ENCODE peak calls at places on chromosome 5, in ten cellular contexts. One of them, this sample, is unnamed.

GRCh38 chr5:96595300-96596090 is 66.7 kb upstream of the CAST start:
- DNase-seq in epithelial cell of proximal tubule: no peak
- DNase-seq in bronchial epithelial cell: peak; percentile 21
- DNase-seq in GM23338: peak; percentile 75
- DNase-seq in lower lobe of right lung: no peak
- DNase-seq in pancreas: no peak
- DNase-seq in cardiac fibroblast: peak; percentile 54
- DNase-seq in choroid plexus epithelial cell: no peak
- DNase-seq in AG04450: no peak
- DNase-seq in fibroblast of lung: no peak
- DNase-seq in this sample: no peak

GRCh38 chr5:76804266-76804665 is 14.6 kb upstream of the F2RL1 start:
- DNase-seq in choroid plexus epithelial cell: peak; percentile 92
- DNase-seq in cardiac fibroblast: peak; percentile 95
- DNase-seq in lower lobe of right lung: no peak
- DNase-seq in GM23338: no peak
- DNase-seq in epithelial cell of proximal tubule: no peak
- DNase-seq in pancreas: no peak
- DNase-seq in bronchial epithelial cell: no peak
- DNase-seq in AG04450: no peak
- DNase-seq in fibroblast of lung: no peak
- DNase-seq in this sample: peak; percentile 67

GRCh38 chr5:104241051-104241450 is 678.5 kb upstream of the NUDT12 start:
- DNase-seq in epithelial cell of proximal tubule: no peak
- DNase-seq in GM23338: peak; percentile 10
- DNase-seq in choroid plexus epithelial cell: peak; percentile 1
- DNase-seq in cardiac fibroblast: no peak
- DNase-seq in AG04450: no peak
- DNase-seq in bronchial epithelial cell: no peak
- DNase-seq in fibroblast of lung: no peak
- DNase-seq in lower lobe of right lung: no peak
- DNase-seq in pancreas: no peak
- DNase-seq in this sample: no peak

GRCh38 chr5:174527936-174528557 is 196.3 kb upstream of the MSX2 start:
- DNase-seq in AG04450: peak; percentile 37
- DNase-seq in cardiac fibroblast: no peak
- DNase-seq in lower lobe of right lung: no peak
- DNase-seq in epithelial cell of proximal tubule: no peak
- DNase-seq in fibroblast of lung: peak; percentile 69
- DNase-seq in GM23338: no peak
- DNase-seq in choroid plexus epithelial cell: no peak
- DNase-seq in bronchial epithelial cell: no peak
- DNase-seq in pancreas: no peak
- DNase-seq in this sample: no peak

GRCh38 chr5:83516962-83517750 is 45.6 kb downstream of the VCAN start:
- DNase-seq in GM23338: no peak
- DNase-seq in bronchial epithelial cell: no peak
- DNase-seq in lower lobe of right lung: no peak
- DNase-seq in pancreas: no peak
- DNase-seq in choroid plexus epithelial cell: no peak
- DNase-seq in AG04450: no peak
- DNase-seq in epithelial cell of proximal tubule: no peak
- DNase-seq in cardiac fibroblast: peak; percentile 53
- DNase-seq in fibroblast of lung: peak; percentile 50
- DNase-seq in this sample: no peak

GRCh38 chr5:178286226-178287090 is 53.9 kb upstream of the PHYKPL start:
- DNase-seq in GM23338: no peak
- DNase-seq in pancreas: no peak
- DNase-seq in lower lobe of right lung: peak; percentile 35
- DNase-seq in cardiac fibroblast: no peak
- DNase-seq in choroid plexus epithelial cell: no peak
- DNase-seq in fibroblast of lung: no peak
- DNase-seq in bronchial epithelial cell: no peak
- DNase-seq in epithelial cell of proximal tubule: no peak
- DNase-seq in AG04450: no peak
- DNase-seq in this sample: no peak

GRCh38 chr5:155926011-155926410 is 401.0 kb upstream of the SGCD start:
- DNase-seq in bronchial epithelial cell: no peak
- DNase-seq in AG04450: peak; percentile 0
- DNase-seq in epithelial cell of proximal tubule: no peak
- DNase-seq in pancreas: no peak
- DNase-seq in choroid plexus epithelial cell: no peak
- DNase-seq in cardiac fibroblast: no peak
- DNase-seq in lower lobe of right lung: no peak
- DNase-seq in GM23338: no peak
- DNase-seq in fibroblast of lung: no peak
- DNase-seq in this sample: peak; percentile 48

GRCh38 chr5:81097733-81098132 is 135.4 kb upstream of the CKMT2 start:
- DNase-seq in choroid plexus epithelial cell: peak; percentile 51
- DNase-seq in lower lobe of right lung: no peak
- DNase-seq in cardiac fibroblast: no peak
- DNase-seq in GM23338: peak; percentile 34
- DNase-seq in AG04450: peak; percentile 24
- DNase-seq in fibroblast of lung: no peak
- DNase-seq in bronchial epithelial cell: no peak
- DNase-seq in epithelial cell of proximal tubule: no peak
- DNase-seq in pancreas: no peak
- DNase-seq in this sample: no peak

GRCh38 chr5:122694884-122695283 is 80.0 kb upstream of the SNX2 start:
- DNase-seq in epithelial cell of proximal tubule: no peak
- DNase-seq in pancreas: no peak
- DNase-seq in lower lobe of right lung: no peak
- DNase-seq in GM23338: no peak
- DNase-seq in choroid plexus epithelial cell: no peak
- DNase-seq in cardiac fibroblast: no peak
- DNase-seq in AG04450: no peak
- DNase-seq in fibroblast of lung: no peak
- DNase-seq in bronchial epithelial cell: no peak
- DNase-seq in this sample: no peak

GRCh38 chr5:96780626-96781025 is 27.1 kb downstream of the ERAP1 start:
- DNase-seq in lower lobe of right lung: no peak
- DNase-seq in AG04450: no peak
- DNase-seq in GM23338: no peak
- DNase-seq in cardiac fibroblast: peak; percentile 39
- DNase-seq in fibroblast of lung: peak; percentile 22
- DNase-seq in choroid plexus epithelial cell: peak; percentile 59
- DNase-seq in epithelial cell of proximal tubule: no peak
- DNase-seq in pancreas: no peak
- DNase-seq in bronchial epithelial cell: peak; percentile 35
- DNase-seq in this sample: no peak

GRCh38 chr5:31124906-31125305 is 68.6 kb upstream of the CDH6 start:
- DNase-seq in fibroblast of lung: no peak
- DNase-seq in pancreas: no peak
- DNase-seq in bronchial epithelial cell: peak; percentile 75
- DNase-seq in lower lobe of right lung: no peak
- DNase-seq in epithelial cell of proximal tubule: no peak
- DNase-seq in cardiac fibroblast: no peak
- DNase-seq in AG04450: no peak
- DNase-seq in choroid plexus epithelial cell: no peak
- DNase-seq in GM23338: no peak
- DNase-seq in this sample: no peak

GRCh38 chr5:31120642-31120948 is 72.9 kb upstream of the CDH6 start:
- DNase-seq in bronchial epithelial cell: no peak
- DNase-seq in choroid plexus epithelial cell: no peak
- DNase-seq in cardiac fibroblast: no peak
- DNase-seq in lower lobe of right lung: no peak
- DNase-seq in fibroblast of lung: no peak
- DNase-seq in AG04450: no peak
- DNase-seq in pancreas: no peak
- DNase-seq in epithelial cell of proximal tubule: no peak
- DNase-seq in GM23338: no peak
- DNase-seq in this sample: no peak

GRCh38 chr5:31121224-31121623 is 72.3 kb upstream of the CDH6 start:
- DNase-seq in AG04450: no peak
- DNase-seq in fibroblast of lung: no peak
- DNase-seq in GM23338: no peak
- DNase-seq in lower lobe of right lung: no peak
- DNase-seq in cardiac fibroblast: no peak
- DNase-seq in epithelial cell of proximal tubule: no peak
- DNase-seq in choroid plexus epithelial cell: no peak
- DNase-seq in bronchial epithelial cell: no peak
- DNase-seq in pancreas: no peak
- DNase-seq in this sample: no peak

GRCh38 chr5:31124026-31124425 is 69.5 kb upstream of the CDH6 start:
- DNase-seq in epithelial cell of proximal tubule: no peak
- DNase-seq in lower lobe of right lung: no peak
- DNase-seq in pancreas: no peak
- DNase-seq in choroid plexus epithelial cell: no peak
- DNase-seq in AG04450: no peak
- DNase-seq in fibroblast of lung: no peak
- DNase-seq in cardiac fibroblast: no peak
- DNase-seq in bronchial epithelial cell: peak; percentile 92
- DNase-seq in GM23338: no peak
- DNase-seq in this sample: no peak

DNA sequence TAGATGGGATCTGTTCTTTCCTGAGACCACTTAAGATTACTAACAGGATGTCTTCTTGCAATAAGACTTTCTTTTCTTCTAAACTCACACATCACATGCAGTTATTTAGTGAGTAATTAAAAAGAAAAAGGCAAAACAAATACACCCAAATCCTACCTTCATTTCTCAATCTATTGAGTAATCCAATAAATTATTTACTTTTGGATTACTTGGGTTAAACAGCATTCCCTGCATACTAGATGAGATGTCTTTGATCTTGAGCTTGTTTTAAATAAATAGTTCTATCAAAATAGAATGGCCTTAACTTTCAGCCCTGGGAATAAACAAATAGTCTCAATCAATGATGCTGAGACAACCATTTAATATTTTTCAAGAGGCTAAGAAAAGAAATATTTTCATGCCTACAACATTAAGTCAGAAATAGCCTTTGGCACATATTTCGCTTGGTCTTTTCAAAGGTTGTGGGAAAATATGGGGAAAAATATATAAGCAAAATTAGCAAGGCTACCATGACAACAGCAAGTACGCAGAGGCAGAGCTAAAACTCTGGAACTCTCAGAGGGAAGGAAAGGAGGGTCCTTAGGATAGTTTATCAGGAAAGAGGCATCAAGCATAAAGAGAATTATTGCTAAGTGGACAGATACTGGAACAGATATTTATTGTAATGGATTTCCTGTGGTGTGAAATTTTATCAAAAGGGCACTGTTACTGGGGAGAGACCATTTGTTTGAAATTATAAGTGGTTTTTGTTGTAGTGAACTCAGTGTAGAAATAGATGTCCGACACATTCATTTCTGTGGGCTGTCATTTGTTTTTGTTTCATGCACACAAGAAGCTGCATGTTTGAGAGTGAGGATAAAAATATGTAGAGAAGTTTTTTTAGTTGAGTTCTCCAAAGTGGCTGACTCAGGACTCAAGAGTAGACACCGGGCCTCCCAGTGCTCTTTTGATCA is 70.2 kb upstream of the CDH6 start:
- DNase-seq in AG04450: peak; percentile 30
- DNase-seq in epithelial cell of proximal tubule: peak; percentile 92
- DNase-seq in lower lobe of right lung: no peak
- DNase-seq in fibroblast of lung: no peak
- DNase-seq in choroid plexus epithelial cell: peak; percentile 63
- DNase-seq in bronchial epithelial cell: peak; percentile 82
- DNase-seq in GM23338: no peak
- DNase-seq in pancreas: no peak
- DNase-seq in cardiac fibroblast: no peak
- DNase-seq in this sample: peak; percentile 59
- H3K4me3 ChIP-seq in AG04450: no peak overlapping the region
- H3K4me3 ChIP-seq in epithelial cell of proximal tubule: no peak overlapping the region
- H3K4me3 ChIP-seq in lower lobe of right lung: no peak overlapping the region
- H3K4me3 ChIP-seq in fibroblast of lung: no peak overlapping the region
- H3K4me3 ChIP-seq in choroid plexus epithelial cell: no peak overlapping the region
- H3K4me3 ChIP-seq in bronchial epithelial cell: no peak overlapping the region
- H3K4me3 ChIP-seq in GM23338: no peak overlapping the region
- H3K4me3 ChIP-seq in pancreas: no peak overlapping the region
- H3K4me3 ChIP-seq in cardiac fibroblast: no peak overlapping the region
- H3K4me3 ChIP-seq in this sample: no peak overlapping the region

DNA sequence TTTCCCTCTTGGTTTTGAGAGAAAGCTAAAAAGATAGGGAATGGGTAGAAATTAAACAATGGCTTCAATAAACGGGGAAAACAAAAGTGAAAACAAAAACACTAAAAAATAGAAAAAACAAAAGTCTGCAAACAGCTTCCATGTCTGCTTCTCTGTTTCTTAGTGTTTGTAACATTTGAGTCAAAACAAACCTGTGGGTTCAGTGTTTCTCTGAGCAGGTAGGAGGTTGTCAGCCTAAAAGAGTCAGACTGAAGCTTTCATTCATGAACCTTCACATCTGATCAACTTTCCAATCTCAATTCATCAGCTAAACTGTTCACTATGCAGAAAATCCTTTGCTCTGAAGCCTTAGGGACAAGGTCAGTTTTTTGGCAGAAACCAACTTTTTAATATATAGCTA is 102.5 kb upstream of the ADAMTS16 start:
- DNase-seq in pancreas: no peak
- DNase-seq in AG04450: no peak
- DNase-seq in epithelial cell of proximal tubule: no peak
- DNase-seq in cardiac fibroblast: no peak
- DNase-seq in lower lobe of right lung: no peak
- DNase-seq in GM23338: no peak
- DNase-seq in fibroblast of lung: no peak
- DNase-seq in bronchial epithelial cell: no peak
- DNase-seq in choroid plexus epithelial cell: no peak
- DNase-seq in this sample: no peak
- TF ChIP-seq CTCF in pancreas: no peak
- TF ChIP-seq CTCF in AG04450: no peak
- TF ChIP-seq CTCF in epithelial cell of proximal tubule: no peak
- TF ChIP-seq CTCF in cardiac fibroblast: no peak
- TF ChIP-seq CTCF in lower lobe of right lung: no peak
- TF ChIP-seq CTCF in GM23338: no peak
- TF ChIP-seq CTCF in fibroblast of lung: no peak
- TF ChIP-seq CTCF in bronchial epithelial cell: no peak
- TF ChIP-seq CTCF in choroid plexus epithelial cell: no peak
- TF ChIP-seq CTCF in this sample: no peak

DNA sequence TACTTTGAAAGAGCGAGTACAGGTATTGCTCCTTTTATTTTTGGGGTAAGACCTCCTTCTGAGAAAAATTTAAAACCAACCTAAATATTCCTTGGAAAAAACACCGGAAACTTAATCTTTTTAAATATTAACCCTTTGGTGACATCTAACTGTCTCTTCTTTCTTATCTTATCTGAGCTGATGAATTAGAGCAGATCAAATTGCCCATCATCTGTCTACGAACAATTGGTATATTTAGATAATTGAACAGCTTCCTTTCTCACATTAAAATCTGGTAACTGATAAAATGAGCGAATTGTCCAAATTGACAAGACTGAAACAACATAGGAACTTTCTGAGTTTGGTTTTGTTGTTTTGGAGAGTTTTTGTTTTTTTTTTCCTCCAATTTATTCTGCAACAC is 2.0 kb downstream of the ISL1 start:
- DNase-seq in cardiac fibroblast: no peak
- DNase-seq in epithelial cell of proximal tubule: no peak
- DNase-seq in fibroblast of lung: no peak
- DNase-seq in bronchial epithelial cell: no peak
- DNase-seq in AG04450: no peak
- DNase-seq in pancreas: no peak
- DNase-seq in GM23338: no peak
- DNase-seq in lower lobe of right lung: no peak
- DNase-seq in choroid plexus epithelial cell: no peak
- DNase-seq in this sample: no peak
- H3K4me3 ChIP-seq in cardiac fibroblast: no peak overlapping the region
- H3K4me3 ChIP-seq in epithelial cell of proximal tubule: no peak overlapping the region
- H3K4me3 ChIP-seq in fibroblast of lung: no peak overlapping the region
- H3K4me3 ChIP-seq in bronchial epithelial cell: no peak overlapping the region
- H3K4me3 ChIP-seq in AG04450: no peak overlapping the region
- H3K4me3 ChIP-seq in pancreas: no peak overlapping the region
- H3K4me3 ChIP-seq in GM23338: peak overlapping the region; percentile 66
- H3K4me3 ChIP-seq in lower lobe of right lung: no peak overlapping the region
- H3K4me3 ChIP-seq in choroid plexus epithelial cell: no peak overlapping the region
- H3K4me3 ChIP-seq in this sample: no peak overlapping the region

GRCh38 chr5:1523793-1524480 is at the start of gene LPCAT1:
- DNase-seq in choroid plexus epithelial cell: peak; percentile 70
- DNase-seq in cardiac fibroblast: peak; percentile 70
- DNase-seq in fibroblast of lung: peak; percentile 63
- DNase-seq in GM23338: peak; percentile 86
- DNase-seq in epithelial cell of proximal tubule: no peak
- DNase-seq in AG04450: no peak
- DNase-seq in lower lobe of right lung: peak; percentile 89
- DNase-seq in bronchial epithelial cell: no peak
- DNase-seq in pancreas: peak; percentile 76
- DNase-seq in this sample: no peak
- TF ChIP-seq CTCF in choroid plexus epithelial cell: no peak
- TF ChIP-seq CTCF in cardiac fibroblast: no peak
- TF ChIP-seq CTCF in fibroblast of lung: no peak
- TF ChIP-seq CTCF in GM23338: no peak
- TF ChIP-seq CTCF in epithelial cell of proximal tubule: no peak
- TF ChIP-seq CTCF in AG04450: no peak
- TF ChIP-seq CTCF in lower lobe of right lung: no peak
- TF ChIP-seq CTCF in bronchial epithelial cell: no peak
- TF ChIP-seq CTCF in pancreas: no peak
- TF ChIP-seq CTCF in this sample: no peak